ENCODE peak calls at places on chromosomes 4 and X, in ten cellular contexts. J, G, P, V, W, K, U, Y, B and L are unnamed samples.

GRCh38 chr4:154911608-154912098 is 130.6 kb downstream of the RBM46 start:
- DNase-seq in J (no peak), G (no peak), P (no peak), V (no peak), W (peak), K (no peak), U (no peak), Y (no peak), B (no peak), L (no peak)

GRCh38 chr4:17702666-17703065 is 78.8 kb downstream of the FAM184B start:
- DNase-seq in J (no peak), G (no peak), P (no peak), V (peak), W (no peak), K (no peak), U (no peak), Y (peak), B (no peak), L (no peak)

GRCh38 chrX:77451041-77451440 is 3.9 kb downstream of the FGF16 start:
- DNase-seq in J (no peak), G (no peak), P (no peak), V (no peak), W (no peak), K (no peak), U (no peak), Y (no peak), B (no peak), L (peak)

GRCh38 chr4:138919094-138919936 is 96.3 kb upstream of the NOCT start:
- DNase-seq in J (peak), G (peak), P (peak), V (peak), W (peak), K (peak), U (peak), Y (no peak), B (peak), L (peak)

GRCh38 chr4:120078216-120078615 is 11.6 kb upstream of the MAD2L1 start:
- DNase-seq in J (no peak), G (no peak), P (no peak), V (no peak), W (no peak), K (no peak), U (no peak), Y (no peak), B (no peak), L (no peak)

GRCh38 chrX:10415704-10416001 is 204.7 kb downstream of the MID1 start:
- DNase-seq in J (no peak), G (no peak), P (no peak), V (no peak), W (no peak), K (no peak), U (no peak), Y (no peak), B (no peak), L (no peak)

GRCh38 chrX:12411831-12412230 is 273.6 kb downstream of the FRMPD4 start:
- DNase-seq in J (no peak), G (no peak), P (no peak), V (no peak), W (no peak), K (no peak), U (no peak), Y (no peak), B (no peak), L (no peak)

GRCh38 chr4:183411291-183411861 is 33.1 kb upstream of the CDKN2AIP start:
- DNase-seq in J (no peak), G (no peak), P (no peak), V (no peak), W (no peak), K (no peak), U (no peak), Y (no peak), B (no peak), L (no peak)

GRCh38 chrX:135327299-135327698 is 18.0 kb downstream of the ETDC start:
- DNase-seq in J (no peak), G (no peak), P (no peak), V (no peak), W (no peak), K (no peak), U (no peak), Y (no peak), B (no peak), L (peak)

GRCh38 chr4:27692098-27692679 is 831.5 kb downstream of the STIM2 start:
- DNase-seq in J (no peak), G (no peak), P (no peak), V (no peak), W (peak), K (no peak), U (no peak), Y (no peak), B (no peak), L (no peak)

GRCh38 chrX:119118780-119119395 is 8.7 kb downstream of the KIAA1210 start:
- DNase-seq in J (peak), G (peak), P (peak), V (no peak), W (peak), K (no peak), U (peak), Y (peak), B (peak), L (peak)

GRCh38 chr4:14719053-14719452 is 283.2 kb upstream of the CPEB2 start:
- DNase-seq in J (no peak), G (no peak), P (no peak), V (no peak), W (no peak), K (peak), U (peak), Y (peak), B (peak), L (no peak)

GRCh38 chr4:128393111-128393704 is 105.6 kb upstream of the PGRMC2 start:
- DNase-seq in J (no peak), G (no peak), P (no peak), V (no peak), W (no peak), K (no peak), U (no peak), Y (no peak), B (no peak), L (no peak)

GRCh38 chr4:110449947-110450346 is 26.0 kb upstream of the ENPEP start:
- DNase-seq in J (no peak), G (peak), P (no peak), V (no peak), W (no peak), K (no peak), U (no peak), Y (no peak), B (no peak), L (no peak)

GRCh38 chr4:186132577-186133277 is 28.2 kb downstream of the FAM149A start:
- DNase-seq in J (no peak), G (no peak), P (no peak), V (no peak), W (peak), K (no peak), U (no peak), Y (no peak), B (no peak), L (no peak)

GRCh38 chrX:1027133-1027532 is 185.3 kb downstream of the CRLF2 start:
- DNase-seq in J (no peak), G (no peak), P (no peak), V (no peak), W (peak), K (no peak), U (no peak), Y (no peak), B (no peak), L (no peak)

GRCh38 chrX:129682979-129683378 is 28.2 kb upstream of the APLN start:
- DNase-seq in J (no peak), G (no peak), P (no peak), V (no peak), W (no peak), K (no peak), U (no peak), Y (no peak), B (no peak), L (no peak)

GRCh38 chr4:22672944-22673343 is 19.8 kb upstream of the GBA3 start:
- DNase-seq in J (no peak), G (no peak), P (no peak), V (no peak), W (no peak), K (no peak), U (no peak), Y (no peak), B (no peak), L (no peak)

GRCh38 chr4:25792200-25792791 is 70.5 kb downstream of the SEL1L3 start:
- DNase-seq in J (no peak), G (peak), P (no peak), V (no peak), W (peak), K (no peak), U (peak), Y (peak), B (no peak), L (peak)

GRCh38 chr4:21769404-21770147 is 179.0 kb downstream of the KCNIP4 start:
- DNase-seq in J (no peak), G (no peak), P (no peak), V (no peak), W (no peak), K (no peak), U (no peak), Y (no peak), B (no peak), L (no peak)

GRCh38 chrX:19840899-19841648 is 46.3 kb downstream of the SH3KBP1 start:
- DNase-seq in J (no peak), G (no peak), P (no peak), V (no peak), W (peak), K (no peak), U (no peak), Y (peak), B (no peak), L (no peak)

GRCh38 chr4:8269535-8270417 is at the start of gene HTRA3:
- DNase-seq in J (no peak), G (peak), P (peak), V (no peak), W (peak), K (no peak), U (peak), Y (no peak), B (peak), L (no peak)

GRCh38 chrX:84340981-84341380 is 153.0 kb upstream of the RPS6KA6 start:
- DNase-seq in J (no peak), G (no peak), P (no peak), V (no peak), W (no peak), K (no peak), U (no peak), Y (no peak), B (no peak), L (no peak)

GRCh38 chr4:8355864-8356565 is 84.5 kb downstream of the ACOX3 start:
- DNase-seq in J (no peak), G (no peak), P (no peak), V (peak), W (no peak), K (no peak), U (no peak), Y (peak), B (no peak), L (no peak)

GRCh38 chr4:165512464-165512863 is 133.7 kb downstream of the CPE start:
- DNase-seq in J (no peak), G (no peak), P (no peak), V (no peak), W (no peak), K (no peak), U (no peak), Y (no peak), B (no peak), L (no peak)

GRCh38 chr4:31539279-31540074 is 819.3 kb downstream of the PCDH7 start:
- DNase-seq in J (no peak), G (no peak), P (no peak), V (no peak), W (no peak), K (no peak), U (no peak), Y (no peak), B (no peak), L (no peak)

GRCh38 chrX:116490091-116490490 is 27.3 kb upstream of the CT83 start:
- DNase-seq in J (no peak), G (no peak), P (no peak), V (no peak), W (peak), K (no peak), U (no peak), Y (no peak), B (no peak), L (no peak)

GRCh38 chrX:54807524-54808108 is at the start of gene MAGED2:
- DNase-seq in J (no peak), G (peak), P (peak), V (no peak), W (peak), K (no peak), U (no peak), Y (no peak), B (peak), L (no peak)
- TF ChIP-seq POLR2A in J (no peak), G (no peak), P (no peak), V (no peak), W (no peak), K (peak), U (no peak), Y (no peak), B (peak), L (peak)

GRCh38 chr4:676871-677235 is 2.5 kb downstream of the MYL5 start:
- DNase-seq in J (no peak), G (peak), P (no peak), V (peak), W (no peak), K (no peak), U (no peak), Y (no peak), B (no peak), L (no peak)

GRCh38 chr4:675980-676870 is 1.9 kb downstream of the MYL5 start:
- DNase-seq in J (peak), G (peak), P (no peak), V (no peak), W (peak), K (no peak), U (no peak), Y (no peak), B (no peak), L (no peak)

GRCh38 chr4:673349-674091 is 556 bp downstream of the ATP5ME start:
- DNase-seq in J (no peak), G (peak), P (peak), V (no peak), W (peak), K (no peak), U (peak), Y (no peak), B (no peak), L (no peak)

GRCh38 chr4:675036-675804 is 878 bp downstream of the MYL5 start:
- DNase-seq in J (no peak), G (peak), P (no peak), V (no peak), W (peak), K (no peak), U (no peak), Y (peak), B (no peak), L (no peak)

DNA sequence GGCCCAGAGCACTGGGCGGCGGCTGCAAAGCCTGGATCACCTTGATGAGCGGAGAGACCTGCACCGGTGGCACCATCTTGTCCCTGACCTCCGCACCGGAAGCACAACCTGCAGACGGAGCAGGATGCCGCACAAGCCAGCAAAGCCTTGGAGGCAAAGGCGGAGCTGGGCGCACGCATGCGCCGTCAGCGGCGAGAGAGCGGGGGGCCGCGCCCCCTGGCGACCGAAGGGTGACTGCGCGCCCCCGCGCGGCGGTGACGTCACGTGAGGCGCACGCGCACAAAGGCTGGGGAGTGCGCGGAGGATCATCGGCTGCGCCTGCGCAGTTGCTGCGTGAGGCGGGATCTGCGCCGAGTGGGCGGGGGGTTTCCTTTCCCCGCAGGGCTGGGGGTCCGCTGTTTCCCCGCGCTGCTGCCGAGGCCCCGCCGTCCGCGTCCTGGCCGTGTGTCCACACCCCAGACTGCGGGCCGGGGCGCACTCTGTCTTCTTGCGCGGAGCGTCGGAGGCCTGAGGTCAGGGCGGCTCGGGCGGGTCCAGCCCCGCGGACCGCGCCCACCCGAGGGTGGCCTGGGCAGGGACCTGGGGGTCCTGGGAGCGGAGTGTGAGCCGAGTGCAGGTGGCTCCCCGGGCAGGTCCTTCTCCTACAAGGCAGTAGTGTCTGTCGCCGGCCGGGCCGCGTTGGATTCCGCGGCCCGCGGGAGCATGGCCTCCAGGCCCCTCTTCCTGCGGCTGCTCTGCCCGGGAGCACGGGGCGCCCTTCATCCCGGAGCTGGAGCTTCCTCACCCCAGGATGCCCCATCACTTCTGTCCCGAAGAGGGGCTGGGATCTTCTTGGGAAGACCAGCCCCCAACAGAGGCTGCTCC is at the start of the genes ATP5ME and MYL5:
- DNase-seq in J (peak), G (peak), P (peak), V (peak), W (peak), K (peak), U (peak), Y (peak), B (peak), L (peak)
- TF ChIP-seq POLR2A in J (peak), G (peak), P (peak), V (peak), W (peak), K (peak), U (no peak), Y (no peak), B (peak), L (peak)

GRCh38 chr4:102761478-102761790 is 666 bp upstream of the MANBA start:
- DNase-seq in J (no peak), G (peak), P (no peak), V (no peak), W (no peak), K (no peak), U (no peak), Y (no peak), B (no peak), L (no peak)

GRCh38 chr4:102760645-102761477 is at the start of gene MANBA:
- DNase-seq in J (peak), G (peak), P (peak), V (peak), W (peak), K (peak), U (peak), Y (peak), B (peak), L (peak)

GRCh38 chr4:102761902-102762301 is 1.1 kb upstream of the MANBA start:
- DNase-seq in J (no peak), G (no peak), P (no peak), V (no peak), W (no peak), K (no peak), U (no peak), Y (no peak), B (no peak), L (no peak)

GRCh38 chr4:102758241-102758871 is 2.4 kb downstream of the MANBA start:
- DNase-seq in J (no peak), G (no peak), P (no peak), V (no peak), W (no peak), K (no peak), U (no peak), Y (no peak), B (no peak), L (no peak)

GRCh38 chr4:102759835-102760644 is 728 bp downstream of the MANBA start:
- DNase-seq in J (no peak), G (peak), P (peak), V (peak), W (peak), K (no peak), U (peak), Y (no peak), B (peak), L (peak)
- TF ChIP-seq POLR2A in J (no peak), G (no peak), P (no peak), V (no peak), W (no peak), K (no peak), U (no peak), Y (no peak), B (no peak), L (no peak)

GRCh38 chr4:184613405-184613804 is 35.8 kb downstream of the CASP3 start:
- DNase-seq in J (no peak), G (no peak), P (no peak), V (no peak), W (no peak), K (no peak), U (no peak), Y (no peak), B (no peak), L (no peak)

GRCh38 chr4:184617611-184618196 is 31.5 kb downstream of the CASP3 start:
- DNase-seq in J (no peak), G (peak), P (no peak), V (no peak), W (peak), K (no peak), U (peak), Y (no peak), B (peak), L (no peak)

GRCh38 chr4:184616633-184617471 is 32.4 kb downstream of the CASP3 start:
- DNase-seq in J (peak), G (peak), P (no peak), V (no peak), W (no peak), K (no peak), U (no peak), Y (no peak), B (no peak), L (no peak)

GRCh38 chr4:184612089-184612488 is 37.2 kb downstream of the CASP3 start:
- DNase-seq in J (no peak), G (no peak), P (no peak), V (no peak), W (no peak), K (no peak), U (no peak), Y (no peak), B (no peak), L (no peak)

GRCh38 chr4:184614509-184614908 is 34.7 kb downstream of the CASP3 start:
- DNase-seq in J (no peak), G (no peak), P (no peak), V (no peak), W (no peak), K (no peak), U (no peak), Y (no peak), B (no peak), L (no peak)
- TF ChIP-seq POLR2A in J (no peak), G (no peak), P (no peak), V (no peak), W (no peak), K (no peak), U (no peak), Y (no peak), B (no peak), L (no peak)

GRCh38 chr4:51842554-51843308 is at the start of gene DCUN1D4:
- DNase-seq in J (peak), G (peak), P (peak), V (peak), W (peak), K (peak), U (peak), Y (peak), B (peak), L (peak)
- TF ChIP-seq POLR2A in J (no peak), G (peak), P (peak), V (peak), W (peak), K (no peak), U (no peak), Y (no peak), B (peak), L (peak)

GRCh38 chr4:16225996-16226815 is at the start of gene TAPT1:
- DNase-seq in J (peak), G (peak), P (peak), V (peak), W (peak), K (peak), U (peak), Y (peak), B (peak), L (peak)
- TF ChIP-seq POLR2A in J (peak), G (no peak), P (peak), V (no peak), W (peak), K (no peak), U (no peak), Y (no peak), B (no peak), L (peak)

GRCh38 chr4:10082047-10082446 is 34.6 kb downstream of the WDR1 start:
- DNase-seq in J (peak), G (peak), P (peak), V (peak), W (no peak), K (no peak), U (peak), Y (peak), B (peak), L (no peak)
- TF ChIP-seq POLR2A in J (no peak), G (no peak), P (no peak), V (no peak), W (no peak), K (no peak), U (no peak), Y (no peak), B (no peak), L (no peak)

GRCh38 chr4:173509031-173510001 is 20.7 kb downstream of the HAND2 start:
- DNase-seq in J (no peak), G (no peak), P (no peak), V (no peak), W (no peak), K (no peak), U (no peak), Y (peak), B (peak), L (no peak)
- TF ChIP-seq POLR2A in J (no peak), G (peak), P (peak), V (no peak), W (no peak), K (no peak), U (no peak), Y (no peak), B (peak), L (no peak)